ENCODE peak calls at places on chromosomes 16 and 17, in five cellular contexts. Y is thoracic aorta, A is nephron progenitor cell, N is BE2C, C is AG04450. J is an unnamed sample.

GRCh38 chr17:56297142-56297541 is 143.9 kb downstream of the ANKFN1 start:
- DNase-seq in Y (no peak), A (peak), N (no peak), C (peak), J (no peak)

GRCh38 chr16:6562985-6563384 is 769.7 kb upstream of the RBFOX1 start:
- DNase-seq in Y (no peak), A (no peak), N (no peak), C (no peak), J (no peak)

GRCh38 chr16:87384162-87384999 is 805 bp upstream of the FBXO31 start:
- DNase-seq in Y (no peak), A (peak), N (peak), C (no peak), J (peak)

GRCh38 chr17:17057057-17057551 is 14.8 kb downstream of the MPRIP start:
- DNase-seq in Y (no peak), A (no peak), N (no peak), C (no peak), J (no peak)

GRCh38 chr16:57480754-57481230 is 5.5 kb downstream of the DOK4 start:
- DNase-seq in Y (no peak), A (no peak), N (peak), C (no peak), J (no peak)

GRCh38 chr17:61247438-61247837 is 152.2 kb upstream of the TBX2 start:
- DNase-seq in Y (no peak), A (no peak), N (peak), C (no peak), J (no peak)

GRCh38 chr17:40422990-40423611 is 5.4 kb upstream of the TOP2A start:
- DNase-seq in Y (no peak), A (peak), N (peak), C (no peak), J (no peak)

GRCh38 chr16:16071631-16072244 is 122.3 kb downstream of the ABCC1 start:
- DNase-seq in Y (no peak), A (no peak), N (no peak), C (no peak), J (no peak)

GRCh38 chr17:65966311-65966710 is 225.6 kb downstream of the CEP112 start:
- DNase-seq in Y (no peak), A (no peak), N (no peak), C (no peak), J (no peak)

GRCh38 chr17:7582401-7583252 is 1.0 kb upstream of the MPDU1 start:
- DNase-seq in Y (no peak), A (no peak), N (no peak), C (no peak), J (no peak)

GRCh38 chr17:74558882-74559519 is 8.3 kb downstream of the CD300H start:
- DNase-seq in Y (no peak), A (no peak), N (no peak), C (no peak), J (no peak)

GRCh38 chr17:30413109-30413508 is 34.4 kb downstream of the CPD start:
- DNase-seq in Y (no peak), A (no peak), N (no peak), C (no peak), J (no peak)

DNA sequence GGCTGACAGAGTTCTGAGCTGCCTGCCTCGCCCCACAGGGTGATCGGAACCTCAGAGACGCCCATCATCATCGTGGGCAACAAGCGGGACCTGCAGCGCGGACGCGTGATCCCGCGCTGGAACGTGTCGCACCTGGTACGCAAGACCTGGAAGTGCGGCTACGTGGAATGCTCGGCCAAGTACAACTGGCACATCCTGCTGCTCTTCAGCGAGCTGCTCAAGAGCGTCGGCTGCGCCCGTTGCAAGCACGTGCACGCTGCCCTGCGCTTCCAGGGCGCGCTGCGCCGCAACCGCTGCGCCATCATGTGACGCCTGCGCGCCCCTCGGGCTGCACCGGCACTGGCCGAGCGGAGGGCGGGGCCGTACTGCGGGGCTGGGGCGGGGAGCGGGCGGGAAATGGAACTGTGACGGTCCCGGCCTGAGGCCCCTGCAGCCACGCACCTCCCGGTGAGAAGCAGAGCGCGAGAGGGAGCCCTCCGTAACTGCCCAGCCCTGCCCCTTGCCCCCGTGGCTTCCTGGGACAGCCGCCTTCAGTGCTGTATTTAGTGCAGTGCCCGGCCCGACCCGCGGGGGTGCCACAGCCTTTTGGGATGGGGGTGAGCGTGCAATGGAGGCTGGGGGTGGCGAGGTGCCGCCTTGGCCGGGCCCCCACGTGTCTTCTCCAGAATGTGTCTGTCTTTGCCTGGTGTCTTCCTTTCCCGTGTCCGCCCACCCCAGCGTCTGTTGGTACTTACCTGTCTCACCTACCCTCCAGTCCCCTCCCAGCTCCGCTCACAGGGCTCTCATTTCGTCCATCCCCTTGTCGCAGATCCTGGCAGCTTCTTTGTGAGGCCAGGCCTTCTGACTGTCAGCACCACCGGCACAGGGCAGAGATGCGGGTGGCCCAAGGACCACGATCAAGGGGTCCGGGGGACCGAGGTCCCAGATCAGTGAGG is 9.8 kb downstream of the RASL10B start:
- DNase-seq in Y (no peak), A (peak), N (peak), C (no peak), J (no peak)
- TF ChIP-seq CTCF in Y (no peak), A (peak), N (no peak), C (no peak), J (peak)

GRCh38 chr17:38970128-38970527 is 2.9 kb upstream of the FBXO47 start:
- DNase-seq in Y (no peak), A (no peak), N (no peak), C (no peak), J (no peak)
- TF ChIP-seq CTCF in Y (no peak), A (no peak), N (no peak), C (no peak), J (no peak)

DNA sequence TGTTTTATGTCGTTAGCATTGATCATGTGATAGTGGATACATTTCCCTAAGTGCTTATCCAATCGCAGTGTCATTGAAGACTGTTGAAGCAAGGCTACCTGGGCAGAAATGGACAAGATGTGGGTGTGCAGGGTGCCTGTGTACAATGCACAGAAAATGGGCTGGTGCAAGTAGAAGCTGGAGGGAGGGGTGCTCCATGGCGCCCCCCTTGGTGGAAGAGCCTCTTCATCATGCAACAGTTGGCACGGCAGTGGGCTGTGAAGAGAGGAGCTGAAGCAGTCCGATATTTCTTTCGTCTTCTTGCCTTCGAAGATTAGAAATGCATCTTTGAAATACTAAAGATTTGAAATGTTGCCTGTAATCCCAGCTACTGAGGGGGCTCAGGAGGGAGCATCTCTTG is 100.5 kb downstream of the PLCG2 start:
- DNase-seq in Y (no peak), A (no peak), N (no peak), C (no peak), J (no peak)
- TF ChIP-seq CTCF in Y (no peak), A (no peak), N (peak), C (no peak), J (no peak)

DNA sequence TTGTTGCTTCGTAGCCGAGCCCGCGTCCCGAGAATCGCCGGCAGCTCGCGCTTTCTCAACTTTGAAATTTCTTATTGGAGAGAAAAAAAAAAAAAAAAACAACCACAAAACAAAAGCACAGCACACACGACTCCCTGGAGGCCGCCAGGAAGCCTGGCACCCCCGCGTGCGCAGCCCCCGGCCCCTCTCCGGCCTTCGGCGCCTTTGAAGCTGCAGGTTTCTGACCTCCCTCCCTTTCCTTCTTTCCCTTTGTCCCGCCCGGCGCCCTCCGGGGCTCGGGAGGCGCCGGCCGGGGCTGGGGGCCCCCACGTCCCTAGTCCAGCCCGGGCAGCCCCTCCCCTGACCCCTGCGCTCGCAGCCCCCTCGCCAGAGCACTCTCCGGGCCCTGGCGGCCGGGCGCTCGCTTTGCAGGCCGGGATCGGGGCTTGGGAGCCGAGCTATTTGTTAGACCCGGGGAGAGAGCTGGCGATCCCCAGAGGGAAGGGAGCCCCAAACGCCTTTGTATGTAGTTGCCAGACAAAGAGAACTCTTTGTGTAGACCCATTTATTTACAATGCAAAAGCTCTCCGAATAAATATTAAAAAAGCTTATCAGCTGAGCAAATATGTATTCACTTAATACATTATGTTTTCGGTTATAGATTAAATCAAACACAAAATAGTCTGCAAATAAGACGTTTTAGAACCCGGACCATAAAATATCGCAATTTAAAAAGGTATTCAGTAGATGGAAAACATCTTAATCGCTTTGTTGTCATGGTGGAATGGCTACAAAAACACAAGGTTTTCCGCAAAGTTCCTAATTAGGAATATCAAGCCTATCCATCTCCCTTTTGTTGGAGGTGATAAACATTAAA is 2.3 kb downstream of the BAHCC1 start:
- DNase-seq in Y (no peak), A (peak), N (peak), C (no peak), J (peak)
- TF ChIP-seq CTCF in Y (peak), A (peak), N (peak), C (peak), J (peak)

GRCh38 chr16:82344157-82344556 is 174.1 kb upstream of the MPHOSPH6 start:
- DNase-seq in Y (no peak), A (peak), N (no peak), C (no peak), J (no peak)
- TF ChIP-seq CTCF in Y (peak), A (peak), N (no peak), C (peak), J (peak)

J was measured in progenitor cell of endocrine pancreas.